ENCODE peak calls at places on chromosome 16, in four cellular contexts. One of them, this sample, is unnamed.
A peak's percentile ranks its signal among the peaks of the same experiment; 100 is the strongest.

GRCh38 chr16:67115649-67116048 is 5.9 kb downstream of the PHAF1 start:
- DNase-seq in WTC11: no peak
- DNase-seq in K562: no peak
- DNase-seq in HepG2: no peak
- DNase-seq in this sample: no peak

GRCh38 chr16:69448470-69449193 is 24.2 kb downstream of the CYB5B start:
- DNase-seq in WTC11: no peak
- DNase-seq in K562: no peak
- DNase-seq in HepG2: no peak
- DNase-seq in this sample: no peak

GRCh38 chr16:11249233-11250061 is 6.6 kb downstream of the SOCS1 start:
- DNase-seq in WTC11: no peak
- DNase-seq in K562: no peak
- DNase-seq in HepG2: no peak
- DNase-seq in this sample: no peak

GRCh38 chr16:23519282-23519681 is 9.0 kb upstream of the GGA2 start:
- DNase-seq in WTC11: no peak
- DNase-seq in K562: peak; percentile 77
- DNase-seq in HepG2: no peak
- DNase-seq in this sample: no peak

GRCh38 chr16:53913082-53913870 is 209.3 kb downstream of the FTO start:
- DNase-seq in WTC11: no peak
- DNase-seq in K562: no peak
- DNase-seq in HepG2: no peak
- DNase-seq in this sample: no peak

GRCh38 chr16:81582655-81583441 is 138.2 kb downstream of the CMIP start:
- DNase-seq in WTC11: no peak
- DNase-seq in K562: no peak
- DNase-seq in HepG2: peak; percentile 79
- DNase-seq in this sample: no peak

GRCh38 chr16:57795431-57795878 is 6.8 kb downstream of the KIFC3 start:
- DNase-seq in WTC11: peak; percentile 74
- DNase-seq in K562: peak; percentile 44
- DNase-seq in HepG2: peak; percentile 73
- DNase-seq in this sample: peak; percentile 66

GRCh38 chr16:47750371-47750770 is 289.2 kb downstream of the PHKB start:
- DNase-seq in WTC11: no peak
- DNase-seq in K562: no peak
- DNase-seq in HepG2: no peak
- DNase-seq in this sample: no peak

GRCh38 chr16:85403693-85404092 is 209.4 kb upstream of the GSE1 start:
- DNase-seq in WTC11: peak; percentile 11
- DNase-seq in K562: no peak
- DNase-seq in HepG2: no peak
- DNase-seq in this sample: no peak

GRCh38 chr16:85400305-85401205 is 212.6 kb upstream of the GSE1 start:
- DNase-seq in WTC11: peak; percentile 6
- DNase-seq in K562: no peak
- DNase-seq in HepG2: no peak
- DNase-seq in this sample: no peak

GRCh38 chr16:85402910-85403692 is 210.0 kb upstream of the GSE1 start:
- DNase-seq in WTC11: peak; percentile 42
- DNase-seq in K562: peak; percentile 91
- DNase-seq in HepG2: no peak
- DNase-seq in this sample: no peak

GRCh38 chr16:85401370-85401916 is 211.7 kb upstream of the GSE1 start:
- DNase-seq in WTC11: peak; percentile 9
- DNase-seq in K562: no peak
- DNase-seq in HepG2: no peak
- DNase-seq in this sample: no peak

DNA sequence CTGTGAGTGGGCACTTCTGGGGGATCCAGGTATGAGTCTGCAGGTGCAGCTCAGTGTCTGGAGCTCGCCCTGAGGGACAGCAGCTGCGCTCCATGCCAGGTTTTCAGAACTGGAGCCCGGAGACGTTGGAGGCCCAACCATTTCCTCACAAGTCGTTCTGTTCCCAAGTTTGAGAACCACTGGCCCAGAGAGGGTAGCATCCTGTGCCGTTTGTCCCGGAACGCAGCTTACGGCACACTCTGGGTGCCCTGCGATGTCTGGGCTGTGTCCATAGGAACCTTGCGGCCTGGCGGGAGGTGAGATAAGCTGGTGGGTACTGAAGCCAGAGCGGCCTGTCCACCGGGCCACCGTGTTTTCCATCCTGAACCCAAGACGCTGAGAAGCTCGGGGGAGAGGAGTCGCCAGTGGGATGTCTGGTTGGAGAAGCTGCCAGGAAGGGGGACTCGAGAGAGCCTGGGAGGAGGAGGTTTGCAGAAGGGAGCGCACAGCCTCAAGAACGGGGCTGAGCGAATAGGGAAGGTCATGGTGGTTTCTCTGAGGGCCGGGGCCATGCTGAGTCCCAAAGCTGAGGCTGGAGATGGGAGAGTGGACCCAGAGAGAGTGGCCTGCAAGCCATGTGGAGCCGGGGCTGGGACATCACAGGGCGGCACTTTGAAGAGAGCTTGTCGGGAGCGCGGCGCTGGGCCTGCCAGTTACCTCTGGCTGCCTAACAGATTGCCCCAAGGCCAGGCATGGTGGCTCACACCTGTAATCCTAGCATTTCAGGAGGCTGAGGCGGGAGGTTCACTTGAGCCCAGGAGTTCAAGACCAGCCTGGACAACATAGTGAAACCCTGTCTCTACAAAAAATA is 211.0 kb upstream of the GSE1 start:
- DNase-seq in WTC11: peak; percentile 13
- DNase-seq in K562: no peak
- DNase-seq in HepG2: no peak
- DNase-seq in this sample: no peak
- TF ChIP-seq ELF4 in WTC11: no peak
- TF ChIP-seq ELF4 in K562: no peak
- TF ChIP-seq ELF4 in HepG2: no peak
- TF ChIP-seq ELF4 in this sample: no peak

GRCh38 chr16:20298452-20298851 is 28.9 kb downstream of the GP2 start:
- DNase-seq in WTC11: no peak
- DNase-seq in K562: no peak
- DNase-seq in HepG2: no peak
- DNase-seq in this sample: no peak
- TF ChIP-seq ELF4 in WTC11: no peak
- TF ChIP-seq ELF4 in K562: no peak
- TF ChIP-seq ELF4 in HepG2: no peak
- TF ChIP-seq ELF4 in this sample: no peak

GRCh38 chr16:70685061-70685937 is 554 bp downstream of the MTSS2 start:
- DNase-seq in WTC11: no peak
- DNase-seq in K562: peak; percentile 35
- DNase-seq in HepG2: no peak
- DNase-seq in this sample: peak; percentile 30

GRCh38 chr16:70682239-70683145 is 3.4 kb downstream of the MTSS2 start:
- DNase-seq in WTC11: no peak
- DNase-seq in K562: no peak
- DNase-seq in HepG2: peak; percentile 69
- DNase-seq in this sample: no peak

GRCh38 chr16:70681382-70682238 is 4.2 kb downstream of the MTSS2 start:
- DNase-seq in WTC11: no peak
- DNase-seq in K562: no peak
- DNase-seq in HepG2: peak; percentile 92
- DNase-seq in this sample: no peak

GRCh38 chr16:70684146-70685060 is 1.4 kb downstream of the MTSS2 start:
- DNase-seq in WTC11: no peak
- DNase-seq in K562: no peak
- DNase-seq in HepG2: no peak
- DNase-seq in this sample: no peak

GRCh38 chr16:70683146-70683944 is 2.5 kb downstream of the MTSS2 start:
- DNase-seq in WTC11: no peak
- DNase-seq in K562: no peak
- DNase-seq in HepG2: no peak
- DNase-seq in this sample: no peak
- TF ChIP-seq ELF4 in WTC11: no peak
- TF ChIP-seq ELF4 in K562: no peak
- TF ChIP-seq ELF4 in HepG2: no peak
- TF ChIP-seq ELF4 in this sample: no peak

DNA sequence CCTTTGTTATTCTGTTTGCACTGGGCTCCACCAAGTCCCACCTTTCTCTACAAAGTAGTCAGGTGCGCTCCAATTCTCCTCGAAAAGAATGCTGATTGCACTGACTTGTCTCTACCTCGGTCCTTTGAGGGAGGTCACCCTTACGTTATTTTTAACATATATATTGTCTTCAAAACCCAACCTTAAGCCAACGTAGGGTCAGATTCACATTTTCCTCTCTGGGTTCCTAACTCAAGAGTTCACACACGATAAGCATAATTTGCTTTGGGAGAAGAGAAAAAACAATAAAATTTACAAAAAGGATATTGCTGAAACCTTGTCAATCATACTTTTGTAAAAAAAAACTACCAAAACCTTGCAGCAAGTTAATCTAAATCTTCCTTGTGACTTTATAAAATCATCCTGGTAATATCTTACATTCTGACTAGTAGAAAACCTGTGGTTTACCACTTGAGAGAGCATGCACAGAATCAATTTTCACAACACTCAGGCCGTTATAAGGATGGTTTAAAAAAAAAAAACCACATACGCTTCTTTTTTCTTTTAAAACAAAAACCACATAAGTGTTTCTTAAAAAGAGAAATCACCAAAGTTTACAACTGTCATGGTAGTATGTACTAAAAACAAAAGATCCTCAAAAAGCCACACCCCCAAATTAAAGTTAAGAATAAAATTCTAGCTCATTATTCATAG is 72.2 kb upstream of the TRAP1 start:
- DNase-seq in WTC11: no peak
- DNase-seq in K562: no peak
- DNase-seq in HepG2: no peak
- DNase-seq in this sample: no peak
- TF ChIP-seq ELF4 in WTC11: no peak
- TF ChIP-seq ELF4 in K562: no peak
- TF ChIP-seq ELF4 in HepG2: no peak
- TF ChIP-seq ELF4 in this sample: no peak

GRCh38 chr16:15785386-15786059 is 71.3 kb downstream of the MYH11 start:
- DNase-seq in WTC11: no peak
- DNase-seq in K562: no peak
- DNase-seq in HepG2: no peak
- DNase-seq in this sample: no peak

GRCh38 chr16:15788846-15789239 is 68.0 kb downstream of the MYH11 start:
- DNase-seq in WTC11: no peak
- DNase-seq in K562: no peak
- DNase-seq in HepG2: no peak
- DNase-seq in this sample: no peak

GRCh38 chr16:15792563-15792971 is 64.3 kb downstream of the MYH11 start:
- DNase-seq in WTC11: no peak
- DNase-seq in K562: no peak
- DNase-seq in HepG2: no peak
- DNase-seq in this sample: no peak

GRCh38 chr16:15786501-15786900 is 70.3 kb downstream of the MYH11 start:
- DNase-seq in WTC11: no peak
- DNase-seq in K562: no peak
- DNase-seq in HepG2: no peak
- DNase-seq in this sample: no peak

DNA sequence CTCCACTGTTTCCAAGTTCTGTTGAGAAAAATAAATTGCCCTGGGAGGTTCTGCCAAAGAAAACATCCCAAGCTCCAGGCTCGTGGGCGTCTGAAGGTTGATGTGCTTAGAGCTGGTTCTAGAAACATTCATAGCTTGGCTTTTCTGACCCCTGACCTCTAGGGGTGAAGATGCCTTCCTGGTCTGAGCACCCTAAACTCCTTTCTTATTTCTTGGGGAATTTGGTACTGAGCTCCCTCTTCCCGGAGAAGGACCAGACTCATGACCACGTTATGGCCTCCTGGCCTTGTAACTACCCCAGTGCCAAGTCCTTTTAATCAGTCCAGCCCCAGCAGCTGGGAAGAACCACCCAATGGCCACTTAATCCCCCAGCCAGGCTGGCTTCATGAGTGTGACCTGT is 66.4 kb downstream of the MYH11 start:
- DNase-seq in WTC11: no peak
- DNase-seq in K562: no peak
- DNase-seq in HepG2: no peak
- DNase-seq in this sample: no peak
- TF ChIP-seq ELF4 in WTC11: no peak
- TF ChIP-seq ELF4 in K562: no peak
- TF ChIP-seq ELF4 in HepG2: no peak
- TF ChIP-seq ELF4 in this sample: no peak